ENCODE peak calls at places on chromosomes 12 and 14, in five cellular contexts. One of them, this sample, is unnamed.

GRCh38 chr12:15575797-15576560 is 213.2 kb downstream of the EPS8 start:
- DNase-seq in HepG2: no peak
- DNase-seq in GM12878: no peak
- DNase-seq in GM23338: no peak
- DNase-seq in sigmoid colon: no peak
- DNase-seq in this sample: no peak

GRCh38 chr14:35387209-35387608 is 17.3 kb downstream of the NFKBIA start:
- DNase-seq in HepG2: no peak
- DNase-seq in sigmoid colon: no peak
- DNase-seq in GM23338: no peak
- DNase-seq in GM12878: no peak
- DNase-seq in this sample: no peak

GRCh38 chr12:50647031-50647430 is 116.9 kb upstream of the ATF1 start:
- DNase-seq in sigmoid colon: no peak
- DNase-seq in HepG2: no peak
- DNase-seq in GM23338: no peak
- DNase-seq in GM12878: no peak
- DNase-seq in this sample: no peak

GRCh38 chr14:93960108-93960475 is 16.3 kb downstream of the ASB2 start:
- DNase-seq in GM23338: no peak
- DNase-seq in HepG2: no peak
- DNase-seq in sigmoid colon: no peak
- DNase-seq in GM12878: no peak
- DNase-seq in this sample: no peak

GRCh38 chr12:131112690-131113290 is 159.1 kb downstream of the ADGRD1 start:
- DNase-seq in sigmoid colon: peak
- DNase-seq in GM12878: no peak
- DNase-seq in GM23338: no peak
- DNase-seq in HepG2: no peak
- DNase-seq in this sample: no peak

GRCh38 chr12:54374555-54375257 is 9.8 kb downstream of the ZNF385A start:
- DNase-seq in GM23338: no peak
- DNase-seq in HepG2: no peak
- DNase-seq in sigmoid colon: no peak
- DNase-seq in GM12878: no peak
- DNase-seq in this sample: no peak

GRCh38 chr12:119669744-119670472 is 2.0 kb downstream of the PRKAB1 start:
- DNase-seq in sigmoid colon: no peak
- DNase-seq in GM12878: no peak
- DNase-seq in GM23338: no peak
- DNase-seq in HepG2: peak
- DNase-seq in this sample: no peak

GRCh38 chr14:44010595-44010994 is 496.5 kb downstream of the FSCB start:
- DNase-seq in sigmoid colon: no peak
- DNase-seq in GM12878: no peak
- DNase-seq in GM23338: no peak
- DNase-seq in HepG2: no peak
- DNase-seq in this sample: no peak

GRCh38 chr14:24032727-24033418 is 18.9 kb upstream of the CARMIL3 start:
- DNase-seq in sigmoid colon: no peak
- DNase-seq in GM12878: no peak
- DNase-seq in GM23338: no peak
- DNase-seq in HepG2: peak
- DNase-seq in this sample: no peak

GRCh38 chr14:103033744-103034143 is 23.6 kb downstream of the CDC42BPB start:
- DNase-seq in GM12878: no peak
- DNase-seq in sigmoid colon: no peak
- DNase-seq in HepG2: no peak
- DNase-seq in GM23338: no peak
- DNase-seq in this sample: no peak

GRCh38 chr14:91253795-91254323 is 9.4 kb upstream of the GPR68 start:
- DNase-seq in sigmoid colon: no peak
- DNase-seq in GM23338: no peak
- DNase-seq in GM12878: no peak
- DNase-seq in HepG2: no peak
- DNase-seq in this sample: no peak

GRCh38 chr12:132491761-132492378 is 1.9 kb downstream of the FBRSL1 start:
- DNase-seq in GM23338: no peak
- DNase-seq in HepG2: no peak
- DNase-seq in GM12878: no peak
- DNase-seq in sigmoid colon: no peak
- DNase-seq in this sample: no peak

GRCh38 chr12:100612557-100612956 is 39.1 kb downstream of the GAS2L3 start:
- DNase-seq in HepG2: no peak
- DNase-seq in sigmoid colon: no peak
- DNase-seq in GM12878: no peak
- DNase-seq in GM23338: no peak
- DNase-seq in this sample: no peak

GRCh38 chr12:77751939-77752338 is 78.8 kb upstream of the NAV3 start:
- DNase-seq in GM12878: no peak
- DNase-seq in GM23338: no peak
- DNase-seq in sigmoid colon: no peak
- DNase-seq in HepG2: no peak
- DNase-seq in this sample: no peak

GRCh38 chr12:51890135-51890464 is 2.2 kb downstream of the ANKRD33 start:
- DNase-seq in HepG2: no peak
- DNase-seq in sigmoid colon: no peak
- DNase-seq in GM23338: no peak
- DNase-seq in GM12878: no peak
- DNase-seq in this sample: no peak

GRCh38 chr14:79581912-79582576 is 629.3 kb downstream of the DIO2 start:
- DNase-seq in GM23338: no peak
- DNase-seq in GM12878: no peak
- DNase-seq in sigmoid colon: no peak
- DNase-seq in HepG2: no peak
- DNase-seq in this sample: no peak

GRCh38 chr12:49345048-49345839 is 1.4 kb upstream of the DNAJC22 start:
- DNase-seq in sigmoid colon: peak
- DNase-seq in GM12878: no peak
- DNase-seq in HepG2: no peak
- DNase-seq in GM23338: peak
- DNase-seq in this sample: no peak

GRCh38 chr12:131378861-131379665 is 331.8 kb upstream of the SFSWAP start:
- DNase-seq in HepG2: no peak
- DNase-seq in GM12878: no peak
- DNase-seq in sigmoid colon: no peak
- DNase-seq in GM23338: no peak
- DNase-seq in this sample: peak

GRCh38 chr12:123387508-123388217 is 3.7 kb downstream of the KMT5A start:
- DNase-seq in sigmoid colon: no peak
- DNase-seq in GM23338: peak
- DNase-seq in HepG2: no peak
- DNase-seq in GM12878: no peak
- DNase-seq in this sample: no peak

GRCh38 chr14:78222746-78223145 is 52.6 kb downstream of the NRXN3 start:
- DNase-seq in GM23338: no peak
- DNase-seq in HepG2: no peak
- DNase-seq in sigmoid colon: no peak
- DNase-seq in GM12878: no peak
- DNase-seq in this sample: no peak

GRCh38 chr12:90075685-90076084 is 367.0 kb upstream of the ATP2B1 start:
- DNase-seq in HepG2: no peak
- DNase-seq in GM12878: no peak
- DNase-seq in sigmoid colon: no peak
- DNase-seq in GM23338: no peak
- DNase-seq in this sample: no peak

GRCh38 chr14:57066887-57067513 is 201.7 kb downstream of the EXOC5 start:
- DNase-seq in HepG2: peak
- DNase-seq in sigmoid colon: no peak
- DNase-seq in GM23338: peak
- DNase-seq in GM12878: no peak
- DNase-seq in this sample: no peak

GRCh38 chr14:101552786-101553231 is 8.5 kb upstream of the DIO3 start:
- DNase-seq in HepG2: no peak
- DNase-seq in GM23338: no peak
- DNase-seq in GM12878: no peak
- DNase-seq in sigmoid colon: no peak
- DNase-seq in this sample: no peak

GRCh38 chr12:12622418-12622817 is 10.7 kb downstream of the CREBL2 start:
- DNase-seq in sigmoid colon: no peak
- DNase-seq in HepG2: no peak
- DNase-seq in GM23338: no peak
- DNase-seq in GM12878: no peak
- DNase-seq in this sample: no peak

GRCh38 chr12:68792952-68793351 is 15.0 kb upstream of the MDM2 start:
- DNase-seq in sigmoid colon: no peak
- DNase-seq in GM12878: peak
- DNase-seq in GM23338: peak
- DNase-seq in HepG2: peak
- DNase-seq in this sample: no peak

GRCh38 chr12:47112679-47113078 is 32.9 kb upstream of the AMIGO2 start:
- DNase-seq in GM23338: no peak
- DNase-seq in GM12878: no peak
- DNase-seq in HepG2: no peak
- DNase-seq in sigmoid colon: no peak
- DNase-seq in this sample: no peak

GRCh38 chr14:64968167-64968566 is 4.0 kb downstream of the RAB15 start:
- DNase-seq in sigmoid colon: no peak
- DNase-seq in GM23338: no peak
- DNase-seq in GM12878: no peak
- DNase-seq in HepG2: no peak
- DNase-seq in this sample: no peak

GRCh38 chr14:64968651-64969050 is 3.5 kb downstream of the RAB15 start:
- DNase-seq in GM23338: peak
- DNase-seq in sigmoid colon: no peak
- DNase-seq in GM12878: no peak
- DNase-seq in HepG2: no peak
- DNase-seq in this sample: no peak

GRCh38 chr14:64970041-64970440 is 2.1 kb downstream of the RAB15 start:
- DNase-seq in GM12878: no peak
- DNase-seq in HepG2: no peak
- DNase-seq in sigmoid colon: peak
- DNase-seq in GM23338: no peak
- DNase-seq in this sample: no peak

GRCh38 chr14:64965356-64966000 is 6.7 kb downstream of the RAB15 start:
- DNase-seq in HepG2: no peak
- DNase-seq in sigmoid colon: no peak
- DNase-seq in GM23338: no peak
- DNase-seq in GM12878: no peak
- DNase-seq in this sample: no peak

GRCh38 chr14:64966976-64967375 is 5.2 kb downstream of the RAB15 start:
- DNase-seq in GM23338: no peak
- DNase-seq in GM12878: no peak
- DNase-seq in HepG2: no peak
- DNase-seq in sigmoid colon: no peak
- DNase-seq in this sample: no peak
- TF ChIP-seq POLR2AphosphoS5 in GM23338: no peak
- TF ChIP-seq POLR2AphosphoS5 in GM12878: no peak
- TF ChIP-seq POLR2AphosphoS5 in HepG2: no peak
- TF ChIP-seq POLR2AphosphoS5 in sigmoid colon: no peak
- TF ChIP-seq POLR2AphosphoS5 in this sample: no peak

DNA sequence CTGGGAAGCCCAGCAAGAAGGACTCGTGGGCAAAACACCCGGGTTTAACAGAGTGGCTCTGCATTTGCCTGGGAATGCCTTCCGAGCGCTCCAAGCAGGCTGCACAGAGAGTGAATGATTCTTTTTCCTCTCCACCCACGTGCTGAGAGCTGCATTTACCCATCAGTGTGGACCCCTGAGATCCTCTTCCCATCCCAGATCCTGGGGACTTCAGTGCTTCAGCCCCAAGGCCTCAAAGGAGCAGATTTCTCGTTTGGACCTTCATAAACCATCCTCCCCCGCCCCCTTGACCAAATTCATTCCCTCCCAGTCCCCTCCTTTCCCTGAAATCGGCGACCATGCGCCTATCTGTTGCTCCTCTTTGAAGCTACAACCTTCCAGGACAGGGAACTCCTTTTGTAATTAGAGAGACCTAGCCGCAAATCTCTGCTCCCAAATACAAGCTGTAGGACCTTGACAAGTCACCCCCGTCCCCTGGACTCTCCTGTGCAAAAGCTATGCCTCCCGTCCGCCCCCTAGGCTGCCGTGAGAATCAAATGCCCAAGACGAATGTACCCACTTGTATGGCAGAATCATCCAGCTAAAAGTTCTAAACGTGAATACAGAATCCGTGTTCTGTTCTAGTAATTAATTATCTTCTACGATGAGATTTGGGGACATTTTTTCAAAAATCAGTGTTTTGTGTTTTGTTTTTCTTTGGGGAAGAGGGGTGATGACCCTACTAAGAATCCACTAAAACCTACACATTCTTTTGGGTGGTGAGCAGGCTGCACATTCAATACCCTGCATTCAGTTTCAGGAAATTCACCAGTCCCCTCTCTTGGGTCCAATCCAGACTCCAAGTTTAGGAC is 8.8 kb downstream of the TBX5 start:
- DNase-seq in GM12878: no peak
- DNase-seq in sigmoid colon: peak
- DNase-seq in GM23338: no peak
- DNase-seq in HepG2: no peak
- DNase-seq in this sample: no peak
- H3K27ac ChIP-seq in GM12878: no peak
- H3K27ac ChIP-seq in sigmoid colon: peak
- H3K27ac ChIP-seq in GM23338: no peak
- H3K27ac ChIP-seq in HepG2: no peak
- H3K27ac ChIP-seq in this sample: no peak

GRCh38 chr12:105968025-105968424 is 170.7 kb downstream of the NUAK1 start:
- DNase-seq in HepG2: no peak
- DNase-seq in GM23338: no peak
- DNase-seq in GM12878: no peak
- DNase-seq in sigmoid colon: no peak
- DNase-seq in this sample: no peak

GRCh38 chr12:105967038-105967776 is 171.5 kb downstream of the NUAK1 start:
- DNase-seq in GM23338: no peak
- DNase-seq in HepG2: no peak
- DNase-seq in sigmoid colon: no peak
- DNase-seq in GM12878: no peak
- DNase-seq in this sample: no peak

GRCh38 chr12:105974738-105975137 is 164.0 kb downstream of the NUAK1 start:
- DNase-seq in GM23338: no peak
- DNase-seq in HepG2: no peak
- DNase-seq in GM12878: no peak
- DNase-seq in sigmoid colon: no peak
- DNase-seq in this sample: no peak

GRCh38 chr12:105975351-105975750 is 163.4 kb downstream of the NUAK1 start:
- DNase-seq in sigmoid colon: no peak
- DNase-seq in GM12878: no peak
- DNase-seq in GM23338: no peak
- DNase-seq in HepG2: no peak
- DNase-seq in this sample: no peak

GRCh38 chr12:105970885-105971284 is 167.9 kb downstream of the NUAK1 start:
- DNase-seq in GM12878: no peak
- DNase-seq in GM23338: no peak
- DNase-seq in HepG2: no peak
- DNase-seq in sigmoid colon: no peak
- DNase-seq in this sample: no peak
- TF ChIP-seq POLR2AphosphoS5 in GM12878: no peak
- TF ChIP-seq POLR2AphosphoS5 in GM23338: no peak
- TF ChIP-seq POLR2AphosphoS5 in HepG2: no peak
- TF ChIP-seq POLR2AphosphoS5 in sigmoid colon: no peak
- TF ChIP-seq POLR2AphosphoS5 in this sample: no peak

DNA sequence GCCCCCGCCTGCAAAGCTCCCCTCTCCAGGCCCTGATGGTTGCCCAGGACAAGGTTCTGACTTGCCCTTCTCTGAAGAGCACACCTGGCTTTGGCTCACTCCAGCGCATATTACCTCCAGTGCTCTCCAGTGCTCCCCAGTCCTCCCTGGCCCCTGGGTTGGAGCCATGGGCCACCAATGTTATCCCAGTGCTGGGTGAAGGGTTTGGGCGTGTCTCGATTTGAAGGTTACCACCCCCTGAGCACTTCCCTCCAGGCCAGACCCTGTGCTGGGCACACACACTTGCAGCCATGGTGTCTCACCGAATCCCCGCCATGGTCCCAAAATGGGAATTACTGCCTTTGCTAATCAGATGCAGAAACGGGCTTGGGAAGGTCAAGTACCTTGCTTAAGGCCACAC is 11.1 kb downstream of the RITA1 start:
- DNase-seq in GM12878: no peak
- DNase-seq in GM23338: no peak
- DNase-seq in sigmoid colon: no peak
- DNase-seq in HepG2: no peak
- DNase-seq in this sample: no peak
- H3K27ac ChIP-seq in GM12878: no peak
- H3K27ac ChIP-seq in GM23338: no peak
- H3K27ac ChIP-seq in sigmoid colon: no peak
- H3K27ac ChIP-seq in HepG2: no peak
- H3K27ac ChIP-seq in this sample: no peak